ENCODE peak calls at places on chromosome 1, in ten cellular contexts. One of them, this sample, is unnamed.

GRCh38 chr1:209029737-209030136 is 553.8 kb upstream of the CAMK1G start:
- DNase-seq in lower leg skin: no peak
- DNase-seq in AG08395: peak; percentile 11
- DNase-seq in AG04450: no peak
- DNase-seq in NCI-H1436: no peak
- DNase-seq in hypothalamus: no peak
- DNase-seq in stimulated activated CD8-positive, alpha-beta memory T cell treated with anti-CD3 and anti-CD28 coated beads, Interleukin-15, amount 100 ng/mL, for 24 hours: no peak
- DNase-seq in right lobe of liver: no peak
- DNase-seq in EH: peak; percentile 7
- DNase-seq in type B pancreatic cell: no peak
- DNase-seq in this sample: no peak

GRCh38 chr1:226884966-226885820 is 14.8 kb downstream of the PSEN2 start:
- DNase-seq in lower leg skin: no peak
- DNase-seq in AG04450: no peak
- DNase-seq in NCI-H1436: no peak
- DNase-seq in type B pancreatic cell: no peak
- DNase-seq in right lobe of liver: no peak
- DNase-seq in AG08395: no peak
- DNase-seq in stimulated activated CD8-positive, alpha-beta memory T cell treated with anti-CD3 and anti-CD28 coated beads, Interleukin-15, amount 100 ng/mL, for 24 hours: no peak
- DNase-seq in EH: no peak
- DNase-seq in hypothalamus: no peak
- DNase-seq in this sample: no peak

GRCh38 chr1:59218521-59219236 is 78.2 kb upstream of the FGGY start:
- DNase-seq in NCI-H1436: no peak
- DNase-seq in lower leg skin: no peak
- DNase-seq in type B pancreatic cell: no peak
- DNase-seq in AG04450: peak; percentile 30
- DNase-seq in EH: peak; percentile 22
- DNase-seq in stimulated activated CD8-positive, alpha-beta memory T cell treated with anti-CD3 and anti-CD28 coated beads, Interleukin-15, amount 100 ng/mL, for 24 hours: no peak
- DNase-seq in right lobe of liver: no peak
- DNase-seq in AG08395: no peak
- DNase-seq in hypothalamus: no peak
- DNase-seq in this sample: no peak

GRCh38 chr1:36540056-36540455 is 57.3 kb upstream of the CSF3R start:
- DNase-seq in AG04450: no peak
- DNase-seq in AG08395: no peak
- DNase-seq in NCI-H1436: no peak
- DNase-seq in type B pancreatic cell: no peak
- DNase-seq in stimulated activated CD8-positive, alpha-beta memory T cell treated with anti-CD3 and anti-CD28 coated beads, Interleukin-15, amount 100 ng/mL, for 24 hours: no peak
- DNase-seq in hypothalamus: no peak
- DNase-seq in right lobe of liver: no peak
- DNase-seq in EH: no peak
- DNase-seq in lower leg skin: no peak
- DNase-seq in this sample: no peak

GRCh38 chr1:206784471-206784903 is 12.2 kb upstream of the IL10 start:
- DNase-seq in type B pancreatic cell: no peak
- DNase-seq in NCI-H1436: no peak
- DNase-seq in stimulated activated CD8-positive, alpha-beta memory T cell treated with anti-CD3 and anti-CD28 coated beads, Interleukin-15, amount 100 ng/mL, for 24 hours: peak; percentile 42
- DNase-seq in lower leg skin: no peak
- DNase-seq in EH: no peak
- DNase-seq in hypothalamus: no peak
- DNase-seq in AG08395: no peak
- DNase-seq in right lobe of liver: no peak
- DNase-seq in AG04450: no peak
- DNase-seq in this sample: no peak

GRCh38 chr1:17587693-17588047 is 48.2 kb downstream of the ARHGEF10L start:
- DNase-seq in stimulated activated CD8-positive, alpha-beta memory T cell treated with anti-CD3 and anti-CD28 coated beads, Interleukin-15, amount 100 ng/mL, for 24 hours: no peak
- DNase-seq in NCI-H1436: no peak
- DNase-seq in AG04450: no peak
- DNase-seq in lower leg skin: no peak
- DNase-seq in EH: peak; percentile 95
- DNase-seq in AG08395: peak; percentile 89
- DNase-seq in type B pancreatic cell: no peak
- DNase-seq in hypothalamus: no peak
- DNase-seq in right lobe of liver: no peak
- DNase-seq in this sample: no peak

GRCh38 chr1:168833801-168834224 is 104.8 kb upstream of the DPT start:
- DNase-seq in type B pancreatic cell: no peak
- DNase-seq in AG08395: no peak
- DNase-seq in EH: no peak
- DNase-seq in NCI-H1436: no peak
- DNase-seq in hypothalamus: no peak
- DNase-seq in stimulated activated CD8-positive, alpha-beta memory T cell treated with anti-CD3 and anti-CD28 coated beads, Interleukin-15, amount 100 ng/mL, for 24 hours: no peak
- DNase-seq in right lobe of liver: no peak
- DNase-seq in AG04450: no peak
- DNase-seq in lower leg skin: no peak
- DNase-seq in this sample: no peak

GRCh38 chr1:230566481-230566880 is 75.8 kb upstream of the COG2 start:
- DNase-seq in type B pancreatic cell: no peak
- DNase-seq in EH: no peak
- DNase-seq in right lobe of liver: no peak
- DNase-seq in lower leg skin: no peak
- DNase-seq in AG04450: no peak
- DNase-seq in NCI-H1436: no peak
- DNase-seq in stimulated activated CD8-positive, alpha-beta memory T cell treated with anti-CD3 and anti-CD28 coated beads, Interleukin-15, amount 100 ng/mL, for 24 hours: no peak
- DNase-seq in AG08395: no peak
- DNase-seq in hypothalamus: no peak
- DNase-seq in this sample: no peak

GRCh38 chr1:169586067-169586394 is 250 bp downstream of the F5 start:
- DNase-seq in hypothalamus: no peak
- DNase-seq in lower leg skin: no peak
- DNase-seq in AG04450: no peak
- DNase-seq in type B pancreatic cell: no peak
- DNase-seq in AG08395: no peak
- DNase-seq in stimulated activated CD8-positive, alpha-beta memory T cell treated with anti-CD3 and anti-CD28 coated beads, Interleukin-15, amount 100 ng/mL, for 24 hours: no peak
- DNase-seq in NCI-H1436: no peak
- DNase-seq in EH: no peak
- DNase-seq in right lobe of liver: no peak
- DNase-seq in this sample: no peak